ENCODE peak calls at places on chromosome 13, in eight cellular contexts. S is immature natural killer cell; I is aorta; K is AG10803; O is left cardiac atrium; J is WTC11; N is fibroblast of villous mesenchyme; B is stimulated activated CD8-positive, alpha-beta memory T cell treated with anti-CD3 and anti-CD28 coated beads, Interleukin-4, amount 100 ng/mL, for 1 hour. L is an unnamed sample.

GRCh38 chr13:41944635-41945401 is 16.1 kb downstream of the VWA8 start:
- DNase-seq in S (no peak), K (no peak), B (no peak), I (no peak), N (no peak), J (no peak), O (no peak), L (no peak)

GRCh38 chr13:78428646-78429045 is 174.7 kb downstream of the POU4F1 start:
- DNase-seq in K (no peak), S (no peak), B (no peak), I (no peak), N (no peak), O (no peak), J (no peak), L (no peak)

GRCh38 chr13:107373551-107373950 is 805.6 kb upstream of the ARGLU1 start:
- DNase-seq in J (no peak), O (no peak), S (no peak), B (no peak), N (peak), K (peak), I (no peak), L (peak)

GRCh38 chr13:112851107-112852046 is 117.6 kb upstream of the MCF2L start:
- DNase-seq in O (no peak), K (no peak), B (no peak), J (no peak), I (peak), N (no peak), S (no peak), L (no peak)

GRCh38 chr13:33957497-33957905 is 139.6 kb downstream of the RFC3 start:
- DNase-seq in O (no peak), I (no peak), N (no peak), B (no peak), K (no peak), S (no peak), J (no peak), L (no peak)

GRCh38 chr13:41216160-41216559 is 21.8 kb upstream of the KBTBD7 start:
- DNase-seq in J (no peak), K (peak), S (no peak), N (peak), O (no peak), I (no peak), B (no peak), L (peak)

GRCh38 chr13:66501187-66501586 is 728.9 kb downstream of the PCDH9 start:
- DNase-seq in I (no peak), J (no peak), N (peak), B (no peak), O (no peak), S (no peak), K (peak), L (peak)

GRCh38 chr13:65292488-65292901 is 1937.6 kb downstream of the PCDH9 start:
- DNase-seq in K (peak), B (no peak), N (peak), S (no peak), I (no peak), J (no peak), O (peak), L (no peak)

GRCh38 chr13:22596157-22596863 is 584.5 kb upstream of the SGCG start:
- DNase-seq in K (no peak), B (no peak), J (no peak), I (peak), O (no peak), N (peak), S (no peak), L (no peak)

GRCh38 chr13:100044936-100045335 is 44.0 kb upstream of the PCCA start:
- DNase-seq in I (no peak), N (no peak), B (no peak), S (no peak), K (no peak), O (no peak), J (no peak), L (no peak)

GRCh38 chr13:74243637-74244526 is 109.7 kb upstream of the KLF12 start:
- DNase-seq in K (peak), B (no peak), I (no peak), N (no peak), O (no peak), J (no peak), S (peak), L (peak)

GRCh38 chr13:97307882-97308624 is 85.9 kb downstream of the MBNL2 start:
- DNase-seq in O (peak), J (no peak), S (no peak), I (no peak), B (no peak), K (peak), N (peak), L (peak)

GRCh38 chr13:20495087-20496023 is 30.3 kb downstream of the CRYL1 start:
- DNase-seq in J (peak), B (peak), S (peak), O (no peak), K (peak), I (peak), N (peak), L (peak)

GRCh38 chr13:33189470-33189869 is 96.1 kb downstream of the STARD13 start:
- DNase-seq in S (no peak), N (no peak), I (no peak), B (no peak), J (no peak), K (no peak), O (no peak), L (no peak)

GRCh38 chr13:21546372-21546771 is 57.6 kb downstream of the MICU2 start:
- DNase-seq in J (no peak), I (no peak), S (no peak), O (no peak), N (peak), K (peak), B (no peak), L (peak)

GRCh38 chr13:46386996-46387851 is at the start of gene RUBCNL:
- DNase-seq in J (peak), S (no peak), I (peak), N (no peak), B (no peak), K (peak), O (peak), L (no peak)

GRCh38 chr13:108427355-108427754 is 157.8 kb downstream of the TNFSF13B start:
- DNase-seq in S (no peak), N (no peak), J (no peak), B (no peak), O (no peak), I (no peak), K (no peak), L (no peak)

GRCh38 chr13:51397262-51397933 is 55.4 kb downstream of the INTS6 start:
- DNase-seq in O (no peak), S (no peak), N (peak), I (peak), B (no peak), K (peak), J (no peak), L (peak)

GRCh38 chr13:100526299-100527030 is 62.1 kb downstream of the GGACT start:
- DNase-seq in O (no peak), N (no peak), I (no peak), K (no peak), J (no peak), B (no peak), S (no peak), L (no peak)

GRCh38 chr13:49791214-49791752 is 1.2 kb downstream of the KPNA3 start:
- DNase-seq in N (peak), I (no peak), K (peak), O (no peak), S (peak), J (no peak), B (no peak), L (peak)

GRCh38 chr13:98214707-98215106 is 37.6 kb upstream of the RNF113B start:
- DNase-seq in N (no peak), B (no peak), O (no peak), J (no peak), I (no peak), S (no peak), K (no peak), L (no peak)

GRCh38 chr13:37319041-37319443 is 213.6 kb upstream of the CSNK1A1L start:
- DNase-seq in B (no peak), O (no peak), K (peak), I (no peak), N (peak), J (no peak), S (no peak), L (no peak)

GRCh38 chr13:79128158-79128557 is 277.9 kb downstream of the RBM26 start:
- DNase-seq in S (no peak), I (no peak), B (no peak), O (no peak), K (peak), N (peak), J (no peak), L (no peak)

GRCh38 chr13:98751397-98752110 is 918 bp downstream of the SLC15A1 start:
- DNase-seq in K (peak), I (no peak), N (no peak), J (peak), B (no peak), O (no peak), S (no peak), L (peak)

GRCh38 chr13:42964681-42965305 is 27.2 kb downstream of the EPSTI1 start:
- DNase-seq in O (no peak), K (peak), I (no peak), B (no peak), S (no peak), N (peak), J (no peak), L (peak)

GRCh38 chr13:21321269-21321668 is 137.8 kb downstream of the ZDHHC20 start:
- DNase-seq in J (no peak), K (no peak), I (no peak), O (no peak), B (no peak), S (no peak), N (no peak), L (no peak)

GRCh38 chr13:67219113-67219512 is 11.0 kb downstream of the PCDH9 start:
- DNase-seq in S (no peak), I (no peak), B (no peak), J (no peak), O (no peak), K (no peak), N (no peak), L (no peak)

GRCh38 chr13:31242342-31242741 is 42.6 kb downstream of the B3GLCT start:
- DNase-seq in K (peak), N (no peak), S (no peak), I (no peak), J (no peak), B (no peak), O (no peak), L (no peak)

GRCh38 chr13:46575843-46576242 is 22.9 kb downstream of the LRCH1 start:
- DNase-seq in I (no peak), O (peak), N (peak), K (peak), S (no peak), J (no peak), B (no peak), L (peak)

GRCh38 chr13:103883152-103883551 is 816.9 kb upstream of the SLC10A2 start:
- DNase-seq in K (peak), S (no peak), O (peak), B (no peak), J (peak), I (peak), N (peak), L (peak)

GRCh38 chr13:99354371-99354951 is 47.3 kb upstream of the GPR183 start:
- DNase-seq in N (no peak), K (peak), I (no peak), B (no peak), S (no peak), O (no peak), J (no peak), L (peak)